ENCODE peak calls at places on chromosome 9, in five cellular contexts. One of them, this sample, is unnamed.

GRCh38 chr9:134165357-134166315 is 1.3 kb upstream of the RNU6ATAC start:
- DNase-seq in NCI-H446 treated with DMSO at 0.1 percent for 48 hours: no peak
- DNase-seq in right lobe of liver: peak
- DNase-seq in neural crest cell: peak
- DNase-seq in stimulated activated CD8-positive, alpha-beta memory T cell treated with anti-CD3 and anti-CD28 coated beads, Interleukin-2, amount 100 ng/mL, for 48 hours: no peak
- DNase-seq in this sample: no peak

GRCh38 chr9:99052849-99053715 is 51.8 kb upstream of the TGFBR1 start:
- DNase-seq in NCI-H446 treated with DMSO at 0.1 percent for 48 hours: no peak
- DNase-seq in right lobe of liver: no peak
- DNase-seq in neural crest cell: no peak
- DNase-seq in stimulated activated CD8-positive, alpha-beta memory T cell treated with anti-CD3 and anti-CD28 coated beads, Interleukin-2, amount 100 ng/mL, for 48 hours: no peak
- DNase-seq in this sample: no peak

GRCh38 chr9:116100711-116101111 is 52.9 kb upstream of the PAPPA start:
- DNase-seq in NCI-H446 treated with DMSO at 0.1 percent for 48 hours: no peak
- DNase-seq in right lobe of liver: no peak
- DNase-seq in neural crest cell: no peak
- DNase-seq in stimulated activated CD8-positive, alpha-beta memory T cell treated with anti-CD3 and anti-CD28 coated beads, Interleukin-2, amount 100 ng/mL, for 48 hours: no peak
- DNase-seq in this sample: no peak

GRCh38 chr9:86257406-86257805 is 2.1 kb downstream of the C9orf153 start:
- DNase-seq in NCI-H446 treated with DMSO at 0.1 percent for 48 hours: peak
- DNase-seq in right lobe of liver: no peak
- DNase-seq in neural crest cell: no peak
- DNase-seq in stimulated activated CD8-positive, alpha-beta memory T cell treated with anti-CD3 and anti-CD28 coated beads, Interleukin-2, amount 100 ng/mL, for 48 hours: no peak
- DNase-seq in this sample: peak

GRCh38 chr9:116112236-116112635 is 41.4 kb upstream of the PAPPA start:
- DNase-seq in NCI-H446 treated with DMSO at 0.1 percent for 48 hours: no peak
- DNase-seq in right lobe of liver: no peak
- DNase-seq in neural crest cell: no peak
- DNase-seq in stimulated activated CD8-positive, alpha-beta memory T cell treated with anti-CD3 and anti-CD28 coated beads, Interleukin-2, amount 100 ng/mL, for 48 hours: no peak
- DNase-seq in this sample: no peak

GRCh38 chr9:112074250-112075008 is 100.7 kb downstream of the SUSD1 start:
- DNase-seq in NCI-H446 treated with DMSO at 0.1 percent for 48 hours: no peak
- DNase-seq in right lobe of liver: no peak
- DNase-seq in neural crest cell: peak
- DNase-seq in stimulated activated CD8-positive, alpha-beta memory T cell treated with anti-CD3 and anti-CD28 coated beads, Interleukin-2, amount 100 ng/mL, for 48 hours: peak
- DNase-seq in this sample: peak

GRCh38 chr9:134970198-134970597 is 52.5 kb upstream of the FCN1 start:
- DNase-seq in NCI-H446 treated with DMSO at 0.1 percent for 48 hours: no peak
- DNase-seq in right lobe of liver: no peak
- DNase-seq in neural crest cell: no peak
- DNase-seq in stimulated activated CD8-positive, alpha-beta memory T cell treated with anti-CD3 and anti-CD28 coated beads, Interleukin-2, amount 100 ng/mL, for 48 hours: no peak
- DNase-seq in this sample: no peak

GRCh38 chr9:134390537-134390936 is 64.3 kb downstream of the RXRA start:
- DNase-seq in NCI-H446 treated with DMSO at 0.1 percent for 48 hours: no peak
- DNase-seq in right lobe of liver: no peak
- DNase-seq in neural crest cell: no peak
- DNase-seq in stimulated activated CD8-positive, alpha-beta memory T cell treated with anti-CD3 and anti-CD28 coated beads, Interleukin-2, amount 100 ng/mL, for 48 hours: peak
- DNase-seq in this sample: no peak

GRCh38 chr9:131758972-131759647 is 19.2 kb upstream of the RAPGEF1 start:
- DNase-seq in NCI-H446 treated with DMSO at 0.1 percent for 48 hours: peak
- DNase-seq in right lobe of liver: no peak
- DNase-seq in neural crest cell: no peak
- DNase-seq in stimulated activated CD8-positive, alpha-beta memory T cell treated with anti-CD3 and anti-CD28 coated beads, Interleukin-2, amount 100 ng/mL, for 48 hours: no peak
- DNase-seq in this sample: no peak

GRCh38 chr9:134346840-134347239 is 20.6 kb downstream of the RXRA start:
- DNase-seq in NCI-H446 treated with DMSO at 0.1 percent for 48 hours: no peak
- DNase-seq in right lobe of liver: no peak
- DNase-seq in neural crest cell: no peak
- DNase-seq in stimulated activated CD8-positive, alpha-beta memory T cell treated with anti-CD3 and anti-CD28 coated beads, Interleukin-2, amount 100 ng/mL, for 48 hours: no peak
- DNase-seq in this sample: no peak

GRCh38 chr9:111915425-111915758 is 18.8 kb downstream of the UGCG start:
- DNase-seq in NCI-H446 treated with DMSO at 0.1 percent for 48 hours: no peak
- DNase-seq in right lobe of liver: no peak
- DNase-seq in neural crest cell: no peak
- DNase-seq in stimulated activated CD8-positive, alpha-beta memory T cell treated with anti-CD3 and anti-CD28 coated beads, Interleukin-2, amount 100 ng/mL, for 48 hours: no peak
- DNase-seq in this sample: no peak

GRCh38 chr9:114080773-114081440 is 2.8 kb upstream of the AMBP start:
- DNase-seq in NCI-H446 treated with DMSO at 0.1 percent for 48 hours: no peak
- DNase-seq in right lobe of liver: peak
- DNase-seq in neural crest cell: no peak
- DNase-seq in stimulated activated CD8-positive, alpha-beta memory T cell treated with anti-CD3 and anti-CD28 coated beads, Interleukin-2, amount 100 ng/mL, for 48 hours: no peak
- DNase-seq in this sample: no peak

GRCh38 chr9:73011346-73011745 is 58.5 kb upstream of the ALDH1A1 start:
- DNase-seq in NCI-H446 treated with DMSO at 0.1 percent for 48 hours: no peak
- DNase-seq in right lobe of liver: no peak
- DNase-seq in neural crest cell: no peak
- DNase-seq in stimulated activated CD8-positive, alpha-beta memory T cell treated with anti-CD3 and anti-CD28 coated beads, Interleukin-2, amount 100 ng/mL, for 48 hours: no peak
- DNase-seq in this sample: no peak

GRCh38 chr9:34372598-34373011 is 4.1 kb downstream of the MYORG start:
- DNase-seq in NCI-H446 treated with DMSO at 0.1 percent for 48 hours: no peak
- DNase-seq in right lobe of liver: no peak
- DNase-seq in neural crest cell: no peak
- DNase-seq in stimulated activated CD8-positive, alpha-beta memory T cell treated with anti-CD3 and anti-CD28 coated beads, Interleukin-2, amount 100 ng/mL, for 48 hours: no peak
- DNase-seq in this sample: peak

GRCh38 chr9:72396247-72397091 is 31.5 kb upstream of the ZFAND5 start:
- DNase-seq in NCI-H446 treated with DMSO at 0.1 percent for 48 hours: no peak
- DNase-seq in right lobe of liver: no peak
- DNase-seq in neural crest cell: no peak
- DNase-seq in stimulated activated CD8-positive, alpha-beta memory T cell treated with anti-CD3 and anti-CD28 coated beads, Interleukin-2, amount 100 ng/mL, for 48 hours: no peak
- DNase-seq in this sample: no peak

GRCh38 chr9:127968717-127969383 is 11.9 kb downstream of the EEIG1 start:
- DNase-seq in NCI-H446 treated with DMSO at 0.1 percent for 48 hours: no peak
- DNase-seq in right lobe of liver: peak
- DNase-seq in neural crest cell: no peak
- DNase-seq in stimulated activated CD8-positive, alpha-beta memory T cell treated with anti-CD3 and anti-CD28 coated beads, Interleukin-2, amount 100 ng/mL, for 48 hours: no peak
- DNase-seq in this sample: no peak

GRCh38 chr9:129176786-129177442 is 1.1 kb downstream of the IER5L start:
- DNase-seq in NCI-H446 treated with DMSO at 0.1 percent for 48 hours: no peak
- DNase-seq in right lobe of liver: peak
- DNase-seq in neural crest cell: peak
- DNase-seq in stimulated activated CD8-positive, alpha-beta memory T cell treated with anti-CD3 and anti-CD28 coated beads, Interleukin-2, amount 100 ng/mL, for 48 hours: no peak
- DNase-seq in this sample: peak

GRCh38 chr9:92668746-92669526 is 995 bp downstream of the IPPK start:
- DNase-seq in NCI-H446 treated with DMSO at 0.1 percent for 48 hours: no peak
- DNase-seq in right lobe of liver: no peak
- DNase-seq in neural crest cell: no peak
- DNase-seq in stimulated activated CD8-positive, alpha-beta memory T cell treated with anti-CD3 and anti-CD28 coated beads, Interleukin-2, amount 100 ng/mL, for 48 hours: peak
- DNase-seq in this sample: no peak

GRCh38 chr9:136089697-136090045 is 5.4 kb downstream of the NACC2 start:
- DNase-seq in NCI-H446 treated with DMSO at 0.1 percent for 48 hours: no peak
- DNase-seq in right lobe of liver: no peak
- DNase-seq in neural crest cell: no peak
- DNase-seq in stimulated activated CD8-positive, alpha-beta memory T cell treated with anti-CD3 and anti-CD28 coated beads, Interleukin-2, amount 100 ng/mL, for 48 hours: no peak
- DNase-seq in this sample: no peak

GRCh38 chr9:129544766-129545165 is 76.1 kb downstream of the C9orf50 start:
- DNase-seq in NCI-H446 treated with DMSO at 0.1 percent for 48 hours: no peak
- DNase-seq in right lobe of liver: no peak
- DNase-seq in neural crest cell: no peak
- DNase-seq in stimulated activated CD8-positive, alpha-beta memory T cell treated with anti-CD3 and anti-CD28 coated beads, Interleukin-2, amount 100 ng/mL, for 48 hours: no peak
- DNase-seq in this sample: no peak

GRCh38 chr9:134738869-134739659 is 97.5 kb downstream of the COL5A1 start:
- DNase-seq in NCI-H446 treated with DMSO at 0.1 percent for 48 hours: no peak
- DNase-seq in right lobe of liver: no peak
- DNase-seq in neural crest cell: peak
- DNase-seq in stimulated activated CD8-positive, alpha-beta memory T cell treated with anti-CD3 and anti-CD28 coated beads, Interleukin-2, amount 100 ng/mL, for 48 hours: peak
- DNase-seq in this sample: peak

GRCh38 chr9:94692601-94693000 is 33.9 kb upstream of the AOPEP start:
- DNase-seq in NCI-H446 treated with DMSO at 0.1 percent for 48 hours: no peak
- DNase-seq in right lobe of liver: peak
- DNase-seq in neural crest cell: no peak
- DNase-seq in stimulated activated CD8-positive, alpha-beta memory T cell treated with anti-CD3 and anti-CD28 coated beads, Interleukin-2, amount 100 ng/mL, for 48 hours: no peak
- DNase-seq in this sample: no peak

GRCh38 chr9:133803028-133803585 is 65.0 kb upstream of the SARDH start:
- DNase-seq in NCI-H446 treated with DMSO at 0.1 percent for 48 hours: no peak
- DNase-seq in right lobe of liver: no peak
- DNase-seq in neural crest cell: no peak
- DNase-seq in stimulated activated CD8-positive, alpha-beta memory T cell treated with anti-CD3 and anti-CD28 coated beads, Interleukin-2, amount 100 ng/mL, for 48 hours: no peak
- DNase-seq in this sample: no peak

GRCh38 chr9:27499481-27499880 is 24.6 kb upstream of the IFNK start:
- DNase-seq in NCI-H446 treated with DMSO at 0.1 percent for 48 hours: no peak
- DNase-seq in right lobe of liver: no peak
- DNase-seq in neural crest cell: no peak
- DNase-seq in stimulated activated CD8-positive, alpha-beta memory T cell treated with anti-CD3 and anti-CD28 coated beads, Interleukin-2, amount 100 ng/mL, for 48 hours: no peak
- DNase-seq in this sample: no peak

GRCh38 chr9:128280084-128280622 is 4.1 kb downstream of the SWI5 start:
- DNase-seq in NCI-H446 treated with DMSO at 0.1 percent for 48 hours: no peak
- DNase-seq in right lobe of liver: no peak
- DNase-seq in neural crest cell: no peak
- DNase-seq in stimulated activated CD8-positive, alpha-beta memory T cell treated with anti-CD3 and anti-CD28 coated beads, Interleukin-2, amount 100 ng/mL, for 48 hours: no peak
- DNase-seq in this sample: no peak

GRCh38 chr9:71004196-71004595 is 117.2 kb downstream of the TRPM3 start:
- DNase-seq in NCI-H446 treated with DMSO at 0.1 percent for 48 hours: no peak
- DNase-seq in right lobe of liver: no peak
- DNase-seq in neural crest cell: no peak
- DNase-seq in stimulated activated CD8-positive, alpha-beta memory T cell treated with anti-CD3 and anti-CD28 coated beads, Interleukin-2, amount 100 ng/mL, for 48 hours: no peak
- DNase-seq in this sample: no peak

GRCh38 chr9:70412678-70413426 is 1.6 kb downstream of the KLF9 start:
- DNase-seq in NCI-H446 treated with DMSO at 0.1 percent for 48 hours: no peak
- DNase-seq in right lobe of liver: peak
- DNase-seq in neural crest cell: no peak
- DNase-seq in stimulated activated CD8-positive, alpha-beta memory T cell treated with anti-CD3 and anti-CD28 coated beads, Interleukin-2, amount 100 ng/mL, for 48 hours: no peak
- DNase-seq in this sample: peak

GRCh38 chr9:136950656-136951030 is 1.4 kb upstream of the LCN12 start:
- DNase-seq in NCI-H446 treated with DMSO at 0.1 percent for 48 hours: no peak
- DNase-seq in right lobe of liver: peak
- DNase-seq in neural crest cell: no peak
- DNase-seq in stimulated activated CD8-positive, alpha-beta memory T cell treated with anti-CD3 and anti-CD28 coated beads, Interleukin-2, amount 100 ng/mL, for 48 hours: no peak
- DNase-seq in this sample: no peak

GRCh38 chr9:107491081-107492053 is 1.8 kb upstream of the KLF4 start:
- DNase-seq in NCI-H446 treated with DMSO at 0.1 percent for 48 hours: no peak
- DNase-seq in right lobe of liver: peak
- DNase-seq in neural crest cell: no peak
- DNase-seq in stimulated activated CD8-positive, alpha-beta memory T cell treated with anti-CD3 and anti-CD28 coated beads, Interleukin-2, amount 100 ng/mL, for 48 hours: no peak
- DNase-seq in this sample: no peak

GRCh38 chr9:4590430-4591122 is 71.5 kb upstream of the PLPP6 start:
- DNase-seq in NCI-H446 treated with DMSO at 0.1 percent for 48 hours: no peak
- DNase-seq in right lobe of liver: no peak
- DNase-seq in neural crest cell: no peak
- DNase-seq in stimulated activated CD8-positive, alpha-beta memory T cell treated with anti-CD3 and anti-CD28 coated beads, Interleukin-2, amount 100 ng/mL, for 48 hours: no peak
- DNase-seq in this sample: no peak

GRCh38 chr9:15146121-15146820 is 160.7 kb downstream of the TTC39B start:
- DNase-seq in NCI-H446 treated with DMSO at 0.1 percent for 48 hours: peak
- DNase-seq in right lobe of liver: no peak
- DNase-seq in neural crest cell: no peak
- DNase-seq in stimulated activated CD8-positive, alpha-beta memory T cell treated with anti-CD3 and anti-CD28 coated beads, Interleukin-2, amount 100 ng/mL, for 48 hours: no peak
- DNase-seq in this sample: peak

GRCh38 chr9:530681-531080 is 310.8 kb upstream of the DMRT1 start:
- DNase-seq in NCI-H446 treated with DMSO at 0.1 percent for 48 hours: no peak
- DNase-seq in right lobe of liver: no peak
- DNase-seq in neural crest cell: no peak
- DNase-seq in stimulated activated CD8-positive, alpha-beta memory T cell treated with anti-CD3 and anti-CD28 coated beads, Interleukin-2, amount 100 ng/mL, for 48 hours: no peak
- DNase-seq in this sample: no peak

GRCh38 chr9:120942186-120943001 is 15.8 kb upstream of the TRAF1 start:
- DNase-seq in NCI-H446 treated with DMSO at 0.1 percent for 48 hours: no peak
- DNase-seq in right lobe of liver: no peak
- DNase-seq in neural crest cell: no peak
- DNase-seq in stimulated activated CD8-positive, alpha-beta memory T cell treated with anti-CD3 and anti-CD28 coated beads, Interleukin-2, amount 100 ng/mL, for 48 hours: no peak
- DNase-seq in this sample: no peak

GRCh38 chr9:136951541-136952353 is at the start of gene LCN12:
- DNase-seq in NCI-H446 treated with DMSO at 0.1 percent for 48 hours: no peak
- DNase-seq in right lobe of liver: no peak
- DNase-seq in neural crest cell: no peak
- DNase-seq in stimulated activated CD8-positive, alpha-beta memory T cell treated with anti-CD3 and anti-CD28 coated beads, Interleukin-2, amount 100 ng/mL, for 48 hours: no peak
- DNase-seq in this sample: no peak

GRCh38 chr9:21983509-21983908 is 10.7 kb downstream of the CDKN2A start:
- DNase-seq in NCI-H446 treated with DMSO at 0.1 percent for 48 hours: no peak
- DNase-seq in right lobe of liver: no peak
- DNase-seq in neural crest cell: no peak
- DNase-seq in stimulated activated CD8-positive, alpha-beta memory T cell treated with anti-CD3 and anti-CD28 coated beads, Interleukin-2, amount 100 ng/mL, for 48 hours: no peak
- DNase-seq in this sample: no peak